ENCODE peak calls at places on chromosomes 1 and 21, in six cellular contexts. One of them, this sample, is unnamed.

GRCh38 chr1:14760780-14761179 is 162.3 kb downstream of the KAZN start:
- DNase-seq in mesenchymal stem cell: no peak
- DNase-seq in H9: no peak
- DNase-seq in neuronal stem cell: no peak
- DNase-seq in H1: no peak
- DNase-seq in IMR-90: no peak
- DNase-seq in this sample: no peak

GRCh38 chr1:211635602-211636205 is 39.7 kb downstream of the NEK2 start:
- DNase-seq in mesenchymal stem cell: no peak
- DNase-seq in H9: no peak
- DNase-seq in neuronal stem cell: no peak
- DNase-seq in H1: no peak
- DNase-seq in IMR-90: peak
- DNase-seq in this sample: no peak

GRCh38 chr1:161187311-161187710 is 10.0 kb upstream of the B4GALT3 start:
- DNase-seq in mesenchymal stem cell: no peak
- DNase-seq in H9: no peak
- DNase-seq in neuronal stem cell: no peak
- DNase-seq in H1: no peak
- DNase-seq in IMR-90: no peak
- DNase-seq in this sample: no peak

GRCh38 chr1:59061876-59062275 is 235.0 kb upstream of the FGGY start:
- DNase-seq in mesenchymal stem cell: peak
- DNase-seq in H9: no peak
- DNase-seq in neuronal stem cell: no peak
- DNase-seq in H1: no peak
- DNase-seq in IMR-90: peak
- DNase-seq in this sample: peak

GRCh38 chr1:3055051-3055450 is 14.0 kb upstream of the PRDM16 start:
- DNase-seq in mesenchymal stem cell: no peak
- DNase-seq in H9: peak
- DNase-seq in neuronal stem cell: no peak
- DNase-seq in H1: no peak
- DNase-seq in IMR-90: no peak
- DNase-seq in this sample: no peak

GRCh38 chr1:33219886-33220661 is 36.2 kb upstream of the ZNF362 start:
- DNase-seq in mesenchymal stem cell: peak
- DNase-seq in H9: peak
- DNase-seq in neuronal stem cell: no peak
- DNase-seq in H1: no peak
- DNase-seq in IMR-90: peak
- DNase-seq in this sample: peak

GRCh38 chr1:233242827-233243483 is 52.6 kb downstream of the PCNX2 start:
- DNase-seq in mesenchymal stem cell: no peak
- DNase-seq in H9: no peak
- DNase-seq in neuronal stem cell: no peak
- DNase-seq in H1: no peak
- DNase-seq in IMR-90: no peak
- DNase-seq in this sample: no peak

GRCh38 chr21:45017376-45017960 is 56.9 kb upstream of the ADARB1 start:
- DNase-seq in mesenchymal stem cell: no peak
- DNase-seq in H9: no peak
- DNase-seq in neuronal stem cell: no peak
- DNase-seq in H1: no peak
- DNase-seq in IMR-90: peak
- DNase-seq in this sample: no peak

GRCh38 chr1:239570878-239571277 is 184.5 kb downstream of the CHRM3 start:
- DNase-seq in mesenchymal stem cell: no peak
- DNase-seq in H9: no peak
- DNase-seq in neuronal stem cell: no peak
- DNase-seq in H1: no peak
- DNase-seq in IMR-90: no peak
- DNase-seq in this sample: no peak

GRCh38 chr21:31873696-31874599 is 1.1 kb downstream of the HUNK start:
- DNase-seq in mesenchymal stem cell: peak
- DNase-seq in H9: peak
- DNase-seq in neuronal stem cell: peak
- DNase-seq in H1: no peak
- DNase-seq in IMR-90: peak
- DNase-seq in this sample: peak

GRCh38 chr1:18055181-18055580 is 52.4 kb upstream of the IGSF21 start:
- DNase-seq in mesenchymal stem cell: no peak
- DNase-seq in H9: no peak
- DNase-seq in neuronal stem cell: no peak
- DNase-seq in H1: no peak
- DNase-seq in IMR-90: no peak
- DNase-seq in this sample: no peak

GRCh38 chr21:46093668-46094400 is 4.1 kb upstream of the COL6A2 start:
- DNase-seq in mesenchymal stem cell: no peak
- DNase-seq in H9: peak
- DNase-seq in neuronal stem cell: no peak
- DNase-seq in H1: no peak
- DNase-seq in IMR-90: no peak
- DNase-seq in this sample: no peak

GRCh38 chr1:156493154-156493631 is 7.4 kb downstream of the MEF2D start:
- DNase-seq in mesenchymal stem cell: no peak
- DNase-seq in H9: no peak
- DNase-seq in neuronal stem cell: no peak
- DNase-seq in H1: no peak
- DNase-seq in IMR-90: no peak
- DNase-seq in this sample: no peak

GRCh38 chr1:83815348-83815747 is 183.6 kb downstream of the TTLL7 start:
- DNase-seq in mesenchymal stem cell: peak
- DNase-seq in H9: no peak
- DNase-seq in neuronal stem cell: no peak
- DNase-seq in H1: no peak
- DNase-seq in IMR-90: peak
- DNase-seq in this sample: no peak

GRCh38 chr1:235304549-235305451 is 23.2 kb downstream of the ARID4B start:
- DNase-seq in mesenchymal stem cell: peak
- DNase-seq in H9: no peak
- DNase-seq in neuronal stem cell: no peak
- DNase-seq in H1: no peak
- DNase-seq in IMR-90: peak
- DNase-seq in this sample: no peak

GRCh38 chr1:81803423-81804103 is 2.8 kb downstream of the ADGRL2 start:
- DNase-seq in mesenchymal stem cell: peak
- DNase-seq in H9: peak
- DNase-seq in neuronal stem cell: peak
- DNase-seq in H1: no peak
- DNase-seq in IMR-90: peak
- DNase-seq in this sample: no peak

GRCh38 chr1:182110635-182111034 is 49.1 kb upstream of the ZNF648 start:
- DNase-seq in mesenchymal stem cell: no peak
- DNase-seq in H9: no peak
- DNase-seq in neuronal stem cell: no peak
- DNase-seq in H1: no peak
- DNase-seq in IMR-90: no peak
- DNase-seq in this sample: peak

GRCh38 chr1:217953922-217954321 is 322.8 kb downstream of the SPATA17 start:
- DNase-seq in mesenchymal stem cell: no peak
- DNase-seq in H9: no peak
- DNase-seq in neuronal stem cell: no peak
- DNase-seq in H1: no peak
- DNase-seq in IMR-90: no peak
- DNase-seq in this sample: no peak

GRCh38 chr1:211133393-211133840 is 531 bp downstream of the KCNH1 start:
- DNase-seq in mesenchymal stem cell: peak
- DNase-seq in H9: peak
- DNase-seq in neuronal stem cell: no peak
- DNase-seq in H1: no peak
- DNase-seq in IMR-90: no peak
- DNase-seq in this sample: peak

GRCh38 chr21:46048926-46049889 is 48.7 kb upstream of the COL6A2 start:
- DNase-seq in mesenchymal stem cell: peak
- DNase-seq in H9: peak
- DNase-seq in neuronal stem cell: no peak
- DNase-seq in H1: no peak
- DNase-seq in IMR-90: peak
- DNase-seq in this sample: peak

GRCh38 chr1:165381745-165382530 is 25.4 kb upstream of the LMX1A start:
- DNase-seq in mesenchymal stem cell: peak
- DNase-seq in H9: no peak
- DNase-seq in neuronal stem cell: no peak
- DNase-seq in H1: no peak
- DNase-seq in IMR-90: no peak
- DNase-seq in this sample: no peak

GRCh38 chr1:40887012-40887378 is 24.8 kb upstream of the CITED4 start:
- DNase-seq in mesenchymal stem cell: no peak
- DNase-seq in H9: no peak
- DNase-seq in neuronal stem cell: no peak
- DNase-seq in H1: no peak
- DNase-seq in IMR-90: no peak
- DNase-seq in this sample: no peak

GRCh38 chr1:227227761-227228160 is 90.5 kb downstream of the CDC42BPA start:
- DNase-seq in mesenchymal stem cell: no peak
- DNase-seq in H9: no peak
- DNase-seq in neuronal stem cell: no peak
- DNase-seq in H1: no peak
- DNase-seq in IMR-90: no peak
- DNase-seq in this sample: no peak

GRCh38 chr1:27623327-27624212 is 11.4 kb downstream of the FGR start:
- DNase-seq in mesenchymal stem cell: no peak
- DNase-seq in H9: no peak
- DNase-seq in neuronal stem cell: no peak
- DNase-seq in H1: no peak
- DNase-seq in IMR-90: no peak
- DNase-seq in this sample: no peak

GRCh38 chr1:160708821-160709220 is 2.8 kb downstream of the CD48 start:
- DNase-seq in mesenchymal stem cell: no peak
- DNase-seq in H9: no peak
- DNase-seq in neuronal stem cell: no peak
- DNase-seq in H1: no peak
- DNase-seq in IMR-90: no peak
- DNase-seq in this sample: no peak

GRCh38 chr21:45455321-45456013 is 50.5 kb downstream of the COL18A1 start:
- DNase-seq in mesenchymal stem cell: no peak
- DNase-seq in H9: no peak
- DNase-seq in neuronal stem cell: no peak
- DNase-seq in H1: no peak
- DNase-seq in IMR-90: peak
- DNase-seq in this sample: peak

GRCh38 chr1:99004270-99005141 is at the start of gene PLPPR5:
- DNase-seq in mesenchymal stem cell: peak
- DNase-seq in H9: peak
- DNase-seq in neuronal stem cell: peak
- DNase-seq in H1: no peak
- DNase-seq in IMR-90: peak
- DNase-seq in this sample: peak

GRCh38 chr1:109768335-109768650 is 4.6 kb upstream of the EPS8L3 start:
- DNase-seq in mesenchymal stem cell: no peak
- DNase-seq in H9: no peak
- DNase-seq in neuronal stem cell: no peak
- DNase-seq in H1: no peak
- DNase-seq in IMR-90: no peak
- DNase-seq in this sample: no peak

GRCh38 chr1:167515461-167515860 is 2.9 kb downstream of the CD247 start:
- DNase-seq in mesenchymal stem cell: no peak
- DNase-seq in H9: no peak
- DNase-seq in neuronal stem cell: no peak
- DNase-seq in H1: no peak
- DNase-seq in IMR-90: no peak
- DNase-seq in this sample: no peak

GRCh38 chr1:87330201-87330953 is 1.7 kb downstream of the LMO4 start:
- DNase-seq in mesenchymal stem cell: peak
- DNase-seq in H9: peak
- DNase-seq in neuronal stem cell: no peak
- DNase-seq in H1: no peak
- DNase-seq in IMR-90: peak
- DNase-seq in this sample: no peak

GRCh38 chr1:87328121-87329050 is at the start of gene LMO4:
- DNase-seq in mesenchymal stem cell: peak
- DNase-seq in H9: peak
- DNase-seq in neuronal stem cell: peak
- DNase-seq in H1: peak
- DNase-seq in IMR-90: peak
- DNase-seq in this sample: peak

GRCh38 chr1:87330954-87331318 is 2.3 kb downstream of the LMO4 start:
- DNase-seq in mesenchymal stem cell: no peak
- DNase-seq in H9: peak
- DNase-seq in neuronal stem cell: no peak
- DNase-seq in H1: no peak
- DNase-seq in IMR-90: no peak
- DNase-seq in this sample: no peak

GRCh38 chr1:87329051-87329755 is 523 bp downstream of the LMO4 start:
- DNase-seq in mesenchymal stem cell: peak
- DNase-seq in H9: peak
- DNase-seq in neuronal stem cell: no peak
- DNase-seq in H1: no peak
- DNase-seq in IMR-90: peak
- DNase-seq in this sample: peak

DNA sequence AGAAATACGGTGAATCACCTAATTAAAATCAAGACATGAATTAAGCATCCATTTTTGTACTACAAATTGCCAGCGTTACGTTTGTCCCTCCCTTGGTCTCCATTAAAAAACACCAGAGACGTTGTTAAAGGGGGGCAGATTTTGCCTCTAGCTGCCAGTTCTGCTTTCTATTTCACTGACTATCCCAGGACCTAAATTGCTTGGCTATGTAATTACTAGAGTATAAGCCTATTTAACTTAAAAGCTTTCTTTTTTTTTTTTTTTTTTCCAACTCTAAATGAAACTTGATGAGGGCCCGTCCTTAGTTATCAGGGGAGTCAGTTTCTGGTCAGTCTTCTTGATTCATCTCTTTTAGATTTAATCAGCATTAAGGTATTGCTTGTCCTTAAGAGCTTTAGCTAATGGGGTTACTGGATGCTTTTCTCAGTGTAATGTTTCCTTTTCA is 1.1 kb downstream of the LMO4 start:
- DNase-seq in mesenchymal stem cell: peak
- DNase-seq in H9: no peak
- DNase-seq in neuronal stem cell: no peak
- DNase-seq in H1: no peak
- DNase-seq in IMR-90: peak
- DNase-seq in this sample: peak
- H2AFZ ChIP-seq in mesenchymal stem cell: no peak
- H2AFZ ChIP-seq in H9: no peak
- H2AFZ ChIP-seq in neuronal stem cell: peak
- H2AFZ ChIP-seq in H1: no peak
- H2AFZ ChIP-seq in IMR-90: no peak
- H2AFZ ChIP-seq in this sample: no peak

GRCh38 chr1:91651671-91652071 is 151.0 kb downstream of the CDC7 start:
- DNase-seq in mesenchymal stem cell: peak
- DNase-seq in H9: peak
- DNase-seq in neuronal stem cell: no peak
- DNase-seq in H1: no peak
- DNase-seq in IMR-90: peak
- DNase-seq in this sample: no peak
- H3K9ac ChIP-seq in mesenchymal stem cell: peak
- H3K9ac ChIP-seq in H9: no peak
- H3K9ac ChIP-seq in neuronal stem cell: no peak
- H3K9ac ChIP-seq in H1: no peak
- H3K9ac ChIP-seq in IMR-90: no peak
- H3K9ac ChIP-seq in this sample: no peak

GRCh38 chr1:240766831-240767230 is 154.9 kb upstream of the GREM2 start:
- DNase-seq in mesenchymal stem cell: peak
- DNase-seq in H9: no peak
- DNase-seq in neuronal stem cell: no peak
- DNase-seq in H1: no peak
- DNase-seq in IMR-90: peak
- DNase-seq in this sample: peak
- H4K91ac ChIP-seq in mesenchymal stem cell: no peak
- H4K91ac ChIP-seq in H9: no peak
- H4K91ac ChIP-seq in neuronal stem cell: no peak
- H4K91ac ChIP-seq in H1: no peak
- H4K91ac ChIP-seq in IMR-90: peak
- H4K91ac ChIP-seq in this sample: peak

GRCh38 chr1:113813218-113813617 is 942 bp upstream of the RSBN1 start:
- DNase-seq in mesenchymal stem cell: no peak
- DNase-seq in H9: no peak
- DNase-seq in neuronal stem cell: no peak
- DNase-seq in H1: no peak
- DNase-seq in IMR-90: no peak
- DNase-seq in this sample: no peak
- H2AFZ ChIP-seq in mesenchymal stem cell: no peak
- H2AFZ ChIP-seq in H9: peak
- H2AFZ ChIP-seq in neuronal stem cell: peak
- H2AFZ ChIP-seq in H1: no peak
- H2AFZ ChIP-seq in IMR-90: peak
- H2AFZ ChIP-seq in this sample: no peak